ENCODE peak calls at places on chromosomes 16 and 17, in nine cellular contexts. K, B, N, V, A, G, I, W and U are unnamed samples.

GRCh38 chr17:65393514-65393913 is 167.9 kb downstream of the AXIN2 start:
- DNase-seq in K (no peak), B (no peak), N (no peak), V (no peak), A (no peak), G (no peak), I (no peak), W (no peak), U (no peak)

GRCh38 chr17:11780621-11781020 is 182.4 kb downstream of the DNAH9 start:
- DNase-seq in K (no peak), B (no peak), N (no peak), V (no peak), A (no peak), G (no peak), I (no peak), W (no peak), U (no peak)

GRCh38 chr17:19876524-19877161 is 8.9 kb upstream of the ULK2 start:
- DNase-seq in K (no peak), B (no peak), N (no peak), V (peak), A (peak), G (no peak), I (peak), W (no peak), U (no peak)

GRCh38 chr16:4800290-4801041 is 2.0 kb downstream of the ROGDI start:
- DNase-seq in K (peak), B (no peak), N (no peak), V (no peak), A (peak), G (no peak), I (no peak), W (no peak), U (peak)

GRCh38 chr16:69699915-69700314 is 26.4 kb downstream of the NQO1 start:
- DNase-seq in K (no peak), B (no peak), N (no peak), V (no peak), A (no peak), G (no peak), I (no peak), W (no peak), U (no peak)

GRCh38 chr16:81505011-81505660 is 60.5 kb downstream of the CMIP start:
- DNase-seq in K (no peak), B (peak), N (no peak), V (no peak), A (peak), G (no peak), I (no peak), W (no peak), U (no peak)

GRCh38 chr17:10102817-10103216 is 95.6 kb downstream of the GAS7 start:
- DNase-seq in K (no peak), B (no peak), N (no peak), V (no peak), A (no peak), G (no peak), I (no peak), W (no peak), U (no peak)

GRCh38 chr17:79180358-79181005 is 105.9 kb downstream of the ENGASE start:
- DNase-seq in K (no peak), B (no peak), N (no peak), V (no peak), A (no peak), G (no peak), I (no peak), W (no peak), U (peak)

GRCh38 chr17:80804466-80804865 is 187.2 kb upstream of the CHMP6 start:
- DNase-seq in K (no peak), B (no peak), N (no peak), V (no peak), A (no peak), G (no peak), I (no peak), W (no peak), U (peak)

GRCh38 chr16:25007284-25007984 is 7.7 kb downstream of the ARHGAP17 start:
- DNase-seq in K (no peak), B (peak), N (no peak), V (no peak), A (no peak), G (no peak), I (no peak), W (no peak), U (no peak)

GRCh38 chr17:62910277-62910676 is 55.8 kb upstream of the TANC2 start:
- DNase-seq in K (no peak), B (no peak), N (peak), V (no peak), A (no peak), G (no peak), I (no peak), W (no peak), U (no peak)

GRCh38 chr16:21101631-21102420 is 48.8 kb downstream of the DNAH3 start:
- DNase-seq in K (peak), B (peak), N (peak), V (peak), A (no peak), G (no peak), I (peak), W (no peak), U (peak)

GRCh38 chr17:57286372-57287105 is 30.2 kb downstream of the MSI2 start:
- DNase-seq in K (peak), B (no peak), N (peak), V (no peak), A (no peak), G (no peak), I (no peak), W (no peak), U (no peak)

GRCh38 chr16:13168091-13168572 is 266.7 kb downstream of the SHISA9 start:
- DNase-seq in K (peak), B (no peak), N (peak), V (no peak), A (no peak), G (no peak), I (no peak), W (no peak), U (peak)

GRCh38 chr16:86171329-86171728 is 272.4 kb downstream of the IRF8 start:
- DNase-seq in K (no peak), B (peak), N (no peak), V (no peak), A (no peak), G (peak), I (no peak), W (no peak), U (no peak)

GRCh38 chr16:17414421-17414820 is 56.3 kb downstream of the XYLT1 start:
- DNase-seq in K (no peak), B (no peak), N (no peak), V (no peak), A (no peak), G (no peak), I (peak), W (no peak), U (no peak)

GRCh38 chr16:9082422-9082821 is 9.0 kb upstream of the HAPSTR1 start:
- DNase-seq in K (no peak), B (no peak), N (no peak), V (no peak), A (no peak), G (no peak), I (no peak), W (no peak), U (no peak)

GRCh38 chr16:78961464-78961863 is 639.1 kb downstream of the MAF start:
- DNase-seq in K (no peak), B (no peak), N (no peak), V (no peak), A (no peak), G (no peak), I (no peak), W (no peak), U (no peak)

GRCh38 chr16:56869513-56870270 is 4.7 kb downstream of the SLC12A3 start:
- DNase-seq in K (no peak), B (no peak), N (peak), V (no peak), A (no peak), G (no peak), I (peak), W (no peak), U (peak)

GRCh38 chr16:87344931-87345631 is 27.9 kb upstream of the C16orf95 start:
- DNase-seq in K (peak), B (no peak), N (no peak), V (peak), A (peak), G (no peak), I (peak), W (no peak), U (peak)

GRCh38 chr17:73476890-73477350 is 165.1 kb upstream of the CDC42EP4 start:
- DNase-seq in K (peak), B (no peak), N (no peak), V (no peak), A (no peak), G (no peak), I (no peak), W (peak), U (peak)

GRCh38 chr17:20273741-20274500 is 193.4 kb downstream of the LGALS9B start:
- DNase-seq in K (no peak), B (no peak), N (no peak), V (no peak), A (no peak), G (no peak), I (no peak), W (no peak), U (peak)